ENCODE peak calls at places on chromosome 12, in six cellular contexts. One of them, this sample, is unnamed.

GRCh38 chr12:67223225-67223624 is 45.9 kb upstream of the CAND1 start:
- DNase-seq in fibroblast of lung: no peak
- DNase-seq in cardiac fibroblast: no peak
- DNase-seq in foreskin fibroblast: no peak
- DNase-seq in left ventricle myocardium inferior: no peak
- DNase-seq in AG10803: no peak
- DNase-seq in this sample: no peak

GRCh38 chr12:98752726-98753125 is 107.6 kb downstream of the APAF1 start:
- DNase-seq in cardiac fibroblast: peak; percentile 59
- DNase-seq in AG10803: peak; percentile 63
- DNase-seq in foreskin fibroblast: no peak
- DNase-seq in left ventricle myocardium inferior: no peak
- DNase-seq in fibroblast of lung: peak; percentile 91
- DNase-seq in this sample: no peak

GRCh38 chr12:6443361-6443983 is 1.3 kb upstream of the CD27 start:
- DNase-seq in cardiac fibroblast: no peak
- DNase-seq in AG10803: no peak
- DNase-seq in fibroblast of lung: no peak
- DNase-seq in left ventricle myocardium inferior: no peak
- DNase-seq in foreskin fibroblast: no peak
- DNase-seq in this sample: no peak

GRCh38 chr12:105573574-105573973 is 243.1 kb downstream of the C12orf75 start:
- DNase-seq in AG10803: no peak
- DNase-seq in cardiac fibroblast: no peak
- DNase-seq in left ventricle myocardium inferior: no peak
- DNase-seq in fibroblast of lung: peak; percentile 25
- DNase-seq in foreskin fibroblast: no peak
- DNase-seq in this sample: no peak

GRCh38 chr12:78220811-78221210 is 390.1 kb downstream of the NAV3 start:
- DNase-seq in fibroblast of lung: no peak
- DNase-seq in AG10803: no peak
- DNase-seq in left ventricle myocardium inferior: no peak
- DNase-seq in foreskin fibroblast: no peak
- DNase-seq in cardiac fibroblast: no peak
- DNase-seq in this sample: no peak

GRCh38 chr12:112182499-112182898 is 57.1 kb downstream of the TRAFD1 start:
- DNase-seq in AG10803: peak; percentile 9
- DNase-seq in foreskin fibroblast: no peak
- DNase-seq in left ventricle myocardium inferior: no peak
- DNase-seq in cardiac fibroblast: no peak
- DNase-seq in fibroblast of lung: peak; percentile 6
- DNase-seq in this sample: no peak

GRCh38 chr12:52539024-52539820 is 13.7 kb downstream of the KRT71 start:
- DNase-seq in fibroblast of lung: peak; percentile 52
- DNase-seq in left ventricle myocardium inferior: no peak
- DNase-seq in AG10803: peak; percentile 72
- DNase-seq in cardiac fibroblast: peak; percentile 28
- DNase-seq in foreskin fibroblast: peak; percentile 55
- DNase-seq in this sample: no peak

GRCh38 chr12:39915249-39915648 is 190.6 kb downstream of the SLC2A13 start:
- DNase-seq in cardiac fibroblast: no peak
- DNase-seq in fibroblast of lung: no peak
- DNase-seq in AG10803: no peak
- DNase-seq in foreskin fibroblast: no peak
- DNase-seq in left ventricle myocardium inferior: no peak
- DNase-seq in this sample: no peak

GRCh38 chr12:52580496-52580895 is 6.9 kb upstream of the KRT74 start:
- DNase-seq in left ventricle myocardium inferior: no peak
- DNase-seq in fibroblast of lung: no peak
- DNase-seq in cardiac fibroblast: no peak
- DNase-seq in AG10803: no peak
- DNase-seq in foreskin fibroblast: no peak
- DNase-seq in this sample: no peak

GRCh38 chr12:105836235-105836634 is 302.5 kb downstream of the NUAK1 start:
- DNase-seq in foreskin fibroblast: no peak
- DNase-seq in fibroblast of lung: no peak
- DNase-seq in left ventricle myocardium inferior: no peak
- DNase-seq in cardiac fibroblast: no peak
- DNase-seq in AG10803: no peak
- DNase-seq in this sample: no peak

GRCh38 chr12:15049456-15050153 is 76.8 kb downstream of the PDE6H start:
- DNase-seq in fibroblast of lung: no peak
- DNase-seq in AG10803: no peak
- DNase-seq in left ventricle myocardium inferior: no peak
- DNase-seq in cardiac fibroblast: no peak
- DNase-seq in foreskin fibroblast: no peak
- DNase-seq in this sample: no peak

GRCh38 chr12:93766802-93767523 is 89.8 kb downstream of the CRADD start:
- DNase-seq in foreskin fibroblast: peak; percentile 75
- DNase-seq in AG10803: peak; percentile 79
- DNase-seq in cardiac fibroblast: peak; percentile 87
- DNase-seq in fibroblast of lung: peak; percentile 60
- DNase-seq in left ventricle myocardium inferior: no peak
- DNase-seq in this sample: peak; percentile 54

GRCh38 chr12:50839032-50839431 is 3.7 kb upstream of the TMPRSS12 start:
- DNase-seq in cardiac fibroblast: no peak
- DNase-seq in left ventricle myocardium inferior: no peak
- DNase-seq in fibroblast of lung: no peak
- DNase-seq in foreskin fibroblast: no peak
- DNase-seq in AG10803: no peak
- DNase-seq in this sample: no peak

GRCh38 chr12:132649226-132649945 is 30.8 kb downstream of the P2RX2 start:
- DNase-seq in foreskin fibroblast: no peak
- DNase-seq in cardiac fibroblast: no peak
- DNase-seq in left ventricle myocardium inferior: no peak
- DNase-seq in fibroblast of lung: no peak
- DNase-seq in AG10803: no peak
- DNase-seq in this sample: no peak

GRCh38 chr12:3084742-3085141 is 7.6 kb downstream of the TSPAN9 start:
- DNase-seq in left ventricle myocardium inferior: peak; percentile 37
- DNase-seq in cardiac fibroblast: no peak
- DNase-seq in fibroblast of lung: no peak
- DNase-seq in AG10803: no peak
- DNase-seq in foreskin fibroblast: no peak
- DNase-seq in this sample: no peak

GRCh38 chr12:46843811-46844210 is 18.0 kb upstream of the SLC38A4 start:
- DNase-seq in left ventricle myocardium inferior: no peak
- DNase-seq in cardiac fibroblast: peak; percentile 18
- DNase-seq in fibroblast of lung: no peak
- DNase-seq in AG10803: peak; percentile 81
- DNase-seq in foreskin fibroblast: peak; percentile 31
- DNase-seq in this sample: no peak

DNA sequence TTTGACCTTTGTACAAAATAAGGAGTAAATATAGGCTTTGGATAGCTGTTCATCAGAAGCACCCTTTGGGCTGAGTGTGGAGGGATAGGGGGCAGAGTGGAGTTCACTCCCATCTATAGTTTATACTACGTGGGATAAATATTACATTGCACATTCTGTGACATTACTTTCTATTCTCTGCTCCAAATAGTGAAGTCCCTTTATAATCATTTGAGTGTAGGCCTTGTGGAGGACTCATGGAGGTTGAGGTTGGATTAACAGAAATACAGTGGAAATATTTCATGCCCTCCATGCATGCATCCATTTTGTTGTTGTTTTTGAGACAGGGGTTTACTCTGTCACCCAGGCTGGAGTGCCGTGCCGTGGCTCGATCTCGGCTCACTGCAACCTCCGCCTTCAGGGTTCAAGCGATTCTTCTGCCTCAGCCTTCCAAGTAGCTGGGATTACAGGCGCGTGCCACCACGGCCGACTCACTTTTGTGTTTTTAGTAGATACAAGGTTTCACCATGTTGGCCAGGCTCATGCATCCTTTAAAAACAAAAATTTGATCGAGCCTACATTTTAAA is 1.4 kb downstream of the CHPT1 start:
- DNase-seq in AG10803: no peak
- DNase-seq in fibroblast of lung: peak; percentile 6
- DNase-seq in foreskin fibroblast: peak; percentile 13
- DNase-seq in left ventricle myocardium inferior: no peak
- DNase-seq in cardiac fibroblast: no peak
- DNase-seq in this sample: peak; percentile 50
- TF ChIP-seq CTCF in AG10803: peak; percentile 44
- TF ChIP-seq CTCF in fibroblast of lung: peak; percentile 48
- TF ChIP-seq CTCF in foreskin fibroblast: peak; percentile 25
- TF ChIP-seq CTCF in left ventricle myocardium inferior: peak; percentile 22
- TF ChIP-seq CTCF in cardiac fibroblast: peak; percentile 20
- TF ChIP-seq CTCF in this sample: peak; percentile 57

GRCh38 chr12:125775507-125775906 is 710.3 kb downstream of the AACS start:
- DNase-seq in AG10803: no peak
- DNase-seq in fibroblast of lung: no peak
- DNase-seq in left ventricle myocardium inferior: no peak
- DNase-seq in cardiac fibroblast: no peak
- DNase-seq in foreskin fibroblast: no peak
- DNase-seq in this sample: no peak

GRCh38 chr12:125776212-125776611 is 711.0 kb downstream of the AACS start:
- DNase-seq in fibroblast of lung: no peak
- DNase-seq in cardiac fibroblast: no peak
- DNase-seq in AG10803: no peak
- DNase-seq in left ventricle myocardium inferior: no peak
- DNase-seq in foreskin fibroblast: no peak
- DNase-seq in this sample: no peak

GRCh38 chr12:125772403-125772802 is 707.2 kb downstream of the AACS start:
- DNase-seq in fibroblast of lung: no peak
- DNase-seq in foreskin fibroblast: no peak
- DNase-seq in AG10803: no peak
- DNase-seq in cardiac fibroblast: no peak
- DNase-seq in left ventricle myocardium inferior: no peak
- DNase-seq in this sample: no peak

GRCh38 chr12:125773033-125773432 is 707.8 kb downstream of the AACS start:
- DNase-seq in fibroblast of lung: peak; percentile 8
- DNase-seq in cardiac fibroblast: peak; percentile 5
- DNase-seq in left ventricle myocardium inferior: no peak
- DNase-seq in foreskin fibroblast: no peak
- DNase-seq in AG10803: no peak
- DNase-seq in this sample: peak; percentile 76
- TF ChIP-seq CTCF in fibroblast of lung: no peak
- TF ChIP-seq CTCF in cardiac fibroblast: no peak
- TF ChIP-seq CTCF in left ventricle myocardium inferior: peak; percentile 29
- TF ChIP-seq CTCF in foreskin fibroblast: no peak
- TF ChIP-seq CTCF in AG10803: no peak
- TF ChIP-seq CTCF in this sample: peak; percentile 83

GRCh38 chr12:11872055-11872454 is 198.7 kb upstream of the BCL2L14 start:
- DNase-seq in left ventricle myocardium inferior: no peak
- DNase-seq in foreskin fibroblast: no peak
- DNase-seq in fibroblast of lung: no peak
- DNase-seq in AG10803: no peak
- DNase-seq in cardiac fibroblast: no peak
- DNase-seq in this sample: no peak

GRCh38 chr12:11877102-11877826 is 193.5 kb upstream of the BCL2L14 start:
- DNase-seq in foreskin fibroblast: no peak
- DNase-seq in left ventricle myocardium inferior: no peak
- DNase-seq in cardiac fibroblast: no peak
- DNase-seq in fibroblast of lung: no peak
- DNase-seq in AG10803: no peak
- DNase-seq in this sample: no peak

GRCh38 chr12:11876301-11876700 is 194.4 kb upstream of the BCL2L14 start:
- DNase-seq in AG10803: no peak
- DNase-seq in fibroblast of lung: no peak
- DNase-seq in cardiac fibroblast: no peak
- DNase-seq in left ventricle myocardium inferior: no peak
- DNase-seq in foreskin fibroblast: no peak
- DNase-seq in this sample: no peak

GRCh38 chr12:11877869-11878780 is 192.6 kb upstream of the BCL2L14 start:
- DNase-seq in AG10803: peak; percentile 66
- DNase-seq in cardiac fibroblast: peak; percentile 72
- DNase-seq in fibroblast of lung: peak; percentile 85
- DNase-seq in foreskin fibroblast: peak; percentile 64
- DNase-seq in left ventricle myocardium inferior: no peak
- DNase-seq in this sample: no peak

DNA sequence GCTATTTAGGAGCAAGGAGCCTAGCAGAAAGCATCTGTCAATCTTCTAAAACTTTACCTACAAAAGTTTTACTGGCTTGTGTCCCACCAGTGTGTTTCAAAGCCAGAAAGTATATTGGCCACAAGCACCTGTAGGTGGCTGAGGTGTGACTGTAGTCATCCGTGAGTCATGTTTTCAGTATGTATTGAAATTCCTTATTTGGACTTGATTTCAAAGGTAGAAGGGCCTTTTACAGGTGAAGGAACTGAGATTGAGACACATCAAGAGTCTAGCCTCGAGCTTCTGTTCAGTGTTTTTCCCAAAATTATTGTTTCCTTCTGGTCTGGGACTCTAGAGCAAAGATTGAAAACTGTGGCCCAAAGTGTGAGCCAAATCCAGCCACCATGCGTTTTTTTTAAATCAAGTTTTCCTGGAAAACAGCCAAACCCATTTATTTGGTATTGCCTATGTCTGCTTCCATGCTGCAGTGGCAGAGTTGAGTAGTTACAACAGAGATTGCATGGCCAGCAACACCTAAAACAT is 195.3 kb upstream of the BCL2L14 start:
- DNase-seq in foreskin fibroblast: no peak
- DNase-seq in left ventricle myocardium inferior: no peak
- DNase-seq in fibroblast of lung: no peak
- DNase-seq in cardiac fibroblast: no peak
- DNase-seq in AG10803: peak; percentile 8
- DNase-seq in this sample: no peak
- TF ChIP-seq CTCF in foreskin fibroblast: no peak
- TF ChIP-seq CTCF in left ventricle myocardium inferior: no peak
- TF ChIP-seq CTCF in fibroblast of lung: no peak
- TF ChIP-seq CTCF in cardiac fibroblast: no peak
- TF ChIP-seq CTCF in AG10803: no peak
- TF ChIP-seq CTCF in this sample: no peak

GRCh38 chr12:119676022-119676421 is 8.1 kb downstream of the PRKAB1 start:
- DNase-seq in cardiac fibroblast: no peak
- DNase-seq in fibroblast of lung: no peak
- DNase-seq in foreskin fibroblast: no peak
- DNase-seq in left ventricle myocardium inferior: no peak
- DNase-seq in AG10803: no peak
- DNase-seq in this sample: no peak

GRCh38 chr12:119674560-119674959 is 6.6 kb downstream of the PRKAB1 start:
- DNase-seq in left ventricle myocardium inferior: no peak
- DNase-seq in AG10803: no peak
- DNase-seq in cardiac fibroblast: no peak
- DNase-seq in foreskin fibroblast: no peak
- DNase-seq in fibroblast of lung: no peak
- DNase-seq in this sample: no peak

GRCh38 chr12:119678459-119678858 is 10.5 kb downstream of the PRKAB1 start:
- DNase-seq in cardiac fibroblast: peak; percentile 43
- DNase-seq in left ventricle myocardium inferior: no peak
- DNase-seq in foreskin fibroblast: no peak
- DNase-seq in AG10803: no peak
- DNase-seq in fibroblast of lung: peak; percentile 66
- DNase-seq in this sample: no peak

GRCh38 chr12:119679081-119679480 is 11.1 kb downstream of the PRKAB1 start:
- DNase-seq in left ventricle myocardium inferior: no peak
- DNase-seq in foreskin fibroblast: no peak
- DNase-seq in fibroblast of lung: no peak
- DNase-seq in AG10803: no peak
- DNase-seq in cardiac fibroblast: no peak
- DNase-seq in this sample: no peak

DNA sequence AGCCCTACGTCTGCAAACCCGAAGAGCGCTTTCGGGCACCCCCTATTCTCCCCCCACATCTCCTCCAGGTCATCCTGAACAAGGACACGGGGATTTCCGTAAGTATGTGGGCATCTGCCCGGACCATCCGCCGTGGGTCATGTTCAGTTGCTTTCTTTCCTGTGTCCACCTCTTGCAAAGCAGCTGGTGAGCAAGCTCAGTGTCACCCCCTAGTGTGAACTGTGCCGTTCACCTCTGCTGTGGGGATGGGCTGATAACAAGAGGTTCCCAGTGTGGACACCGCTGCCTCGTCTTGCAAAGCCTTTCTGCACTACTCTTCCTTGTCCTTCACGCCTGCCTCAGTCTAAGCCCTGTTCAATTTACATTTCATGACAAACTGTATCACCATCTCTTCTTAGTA is 8.6 kb downstream of the PRKAB1 start:
- DNase-seq in foreskin fibroblast: no peak
- DNase-seq in fibroblast of lung: no peak
- DNase-seq in left ventricle myocardium inferior: no peak
- DNase-seq in AG10803: no peak
- DNase-seq in cardiac fibroblast: no peak
- DNase-seq in this sample: no peak
- TF ChIP-seq CTCF in foreskin fibroblast: no peak
- TF ChIP-seq CTCF in fibroblast of lung: no peak
- TF ChIP-seq CTCF in left ventricle myocardium inferior: no peak
- TF ChIP-seq CTCF in AG10803: no peak
- TF ChIP-seq CTCF in cardiac fibroblast: no peak
- TF ChIP-seq CTCF in this sample: no peak